ENCODE peak calls at places on chromosomes 1 and 21, in four cellular contexts. Z, C, Y and K are unnamed samples.
A peak's percentile ranks its signal among the peaks of the same experiment; 100 is the strongest.

GRCh38 chr1:12478612-12478985 is 139.4 kb downstream of the DHRS3 start:
- DNase-seq in Z (no peak), C (no peak), Y (no peak), K (no peak)

GRCh38 chr1:63674865-63675815 is 81.9 kb downstream of the PGM1 start:
- DNase-seq in Z (peak; percentile 27), C (peak; percentile 43), Y (no peak), K (no peak)

GRCh38 chr1:205543351-205544305 is 39.2 kb downstream of the CDK18 start:
- DNase-seq in Z (peak; percentile 73), C (peak; percentile 77), Y (peak; percentile 76), K (peak; percentile 78)

GRCh38 chr1:185420588-185421081 is 103.6 kb upstream of the IVNS1ABP start:
- DNase-seq in Z (no peak), C (no peak), Y (no peak), K (no peak)

GRCh38 chr21:37463083-37463780 is 96.7 kb downstream of the DYRK1A start:
- DNase-seq in Z (no peak), C (no peak), Y (no peak), K (peak; percentile 56)

GRCh38 chr1:198333744-198334143 is 176.9 kb downstream of the NEK7 start:
- DNase-seq in Z (no peak), C (no peak), Y (no peak), K (no peak)

GRCh38 chr1:233647083-233647482 is 33.2 kb downstream of the KCNK1 start:
- DNase-seq in Z (no peak), C (no peak), Y (no peak), K (no peak)

GRCh38 chr1:93804412-93804811 is 74.6 kb downstream of the DNTTIP2 start:
- DNase-seq in Z (no peak), C (no peak), Y (peak; percentile 9), K (no peak)

GRCh38 chr1:115496904-115497527 is 144.8 kb upstream of the VANGL1 start:
- DNase-seq in Z (no peak), C (no peak), Y (no peak), K (no peak)

GRCh38 chr1:42931108-42931539 is 27.5 kb downstream of the SLC2A1 start:
- DNase-seq in Z (peak; percentile 50), C (no peak), Y (no peak), K (no peak)

GRCh38 chr1:115712911-115713609 is 55.5 kb downstream of the CASQ2 start:
- DNase-seq in Z (no peak), C (no peak), Y (no peak), K (no peak)

GRCh38 chr1:179105393-179105792 is 23.5 kb downstream of the TOR3A start:
- DNase-seq in Z (peak; percentile 44), C (no peak), Y (no peak), K (peak; percentile 48)
- TF ChIP-seq CTCF in Z (peak; percentile 27), C (peak; percentile 39), Y (no peak), K (peak; percentile 53)

DNA sequence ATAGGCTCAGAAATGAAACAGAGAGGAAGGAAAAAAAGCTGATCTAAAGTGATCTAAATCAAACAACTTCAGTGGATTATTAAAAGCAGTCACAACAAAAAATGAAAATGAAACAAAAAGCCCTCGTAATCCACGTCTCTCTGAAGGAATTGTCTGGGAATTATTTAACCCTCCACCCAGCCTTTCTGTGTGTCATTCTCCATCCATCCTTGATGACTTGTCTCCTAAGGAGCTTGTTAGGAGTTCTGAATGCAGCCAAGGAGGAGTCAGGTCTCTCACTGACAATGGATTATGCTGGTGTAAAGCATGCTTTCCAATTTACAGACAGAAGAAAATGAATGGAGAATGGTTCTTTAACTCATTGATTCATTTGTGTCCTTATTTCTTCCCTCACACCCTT is 359.3 kb upstream of the RUNX1 start:
- DNase-seq in Z (no peak), C (no peak), Y (no peak), K (no peak)
- H3K4me3 ChIP-seq in Z (no peak overlapping the region), C (no peak overlapping the region), Y (peak overlapping the region; percentile 30), K (no peak overlapping the region)

DNA sequence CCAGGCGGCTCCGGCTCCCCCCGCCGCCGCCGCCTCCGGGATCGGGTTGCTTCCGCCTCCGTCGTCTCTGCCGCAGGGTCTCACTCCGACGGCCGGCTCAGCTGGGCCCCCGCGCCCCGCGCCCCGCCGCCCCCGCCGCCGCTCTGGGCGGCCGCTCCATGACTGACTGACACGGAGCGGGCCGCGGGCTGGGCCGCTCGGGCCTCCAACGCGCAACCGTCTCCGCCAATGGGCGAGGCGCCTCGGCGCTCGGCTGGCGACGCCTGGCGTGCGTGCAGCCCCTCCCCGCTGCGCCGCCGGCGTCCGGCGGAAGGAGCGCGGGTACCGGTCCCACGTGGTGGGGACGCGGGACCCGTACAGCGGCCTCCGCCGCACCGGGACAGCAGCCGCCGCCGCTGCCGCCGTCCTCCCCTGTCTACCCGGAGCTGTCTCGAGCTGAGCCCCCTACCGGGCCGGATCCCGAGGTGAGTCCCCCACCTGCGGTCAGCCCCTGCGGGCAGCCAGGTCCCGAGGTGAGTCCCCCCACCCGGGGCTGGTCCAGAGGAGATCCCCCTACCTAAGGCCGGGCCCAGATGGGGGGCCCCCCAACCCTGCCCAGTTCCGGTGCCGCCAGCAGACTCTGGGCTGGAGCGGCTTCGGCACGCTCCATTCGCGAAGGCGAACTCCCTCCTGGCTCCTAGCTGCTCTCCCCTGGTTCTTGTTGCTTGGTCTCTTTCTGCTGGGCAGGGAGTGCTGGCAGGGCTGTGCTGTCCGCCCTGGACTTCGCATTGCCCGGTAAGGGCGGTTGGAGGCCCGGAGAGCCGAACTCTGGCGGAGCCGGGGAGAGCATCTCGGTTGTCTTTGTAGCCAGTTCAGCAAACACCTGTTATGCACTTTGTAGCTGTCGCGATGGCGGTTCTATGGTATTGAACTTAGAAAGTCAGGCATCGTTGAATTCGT is at the start of the genes TAF5L and URB2:
- DNase-seq in Z (peak; percentile 95), C (peak; percentile 87), Y (no peak), K (peak; percentile 72)
- TF ChIP-seq CTCF in Z (no peak), C (no peak), Y (no peak), K (no peak)

GRCh38 chr1:50976111-50976889 is 6.3 kb downstream of the CDKN2C start:
- DNase-seq in Z (no peak), C (no peak), Y (no peak), K (no peak)
- H3K4me3 ChIP-seq in Z (no peak overlapping the region), C (peak overlapping the region; percentile 92), Y (peak overlapping the region; percentile 100), K (no peak overlapping the region)